ENCODE peak calls at places on chromosomes 3 and 15, in seven cellular contexts. One of them, this sample, is unnamed.

GRCh38 chr3:56379723-56380287 is 88.5 kb downstream of the ERC2 start:
- DNase-seq in HepG2: no peak
- DNase-seq in H1: no peak
- DNase-seq in GM12878: no peak
- DNase-seq in K562: no peak
- DNase-seq in SK-N-SH: peak
- DNase-seq in HCT116: no peak
- DNase-seq in this sample: no peak

GRCh38 chr3:36695769-36696137 is 68.6 kb downstream of the DCLK3 start:
- DNase-seq in HepG2: no peak
- DNase-seq in K562: no peak
- DNase-seq in H1: no peak
- DNase-seq in GM12878: no peak
- DNase-seq in HCT116: no peak
- DNase-seq in SK-N-SH: no peak
- DNase-seq in this sample: no peak

GRCh38 chr15:38991701-38992100 is 427.1 kb upstream of the RASGRP1 start:
- DNase-seq in GM12878: no peak
- DNase-seq in H1: no peak
- DNase-seq in HCT116: no peak
- DNase-seq in HepG2: no peak
- DNase-seq in SK-N-SH: no peak
- DNase-seq in K562: no peak
- DNase-seq in this sample: no peak

GRCh38 chr3:49020335-49021212 is 1.3 kb upstream of the NDUFAF3 start:
- DNase-seq in GM12878: no peak
- DNase-seq in SK-N-SH: peak
- DNase-seq in HepG2: no peak
- DNase-seq in HCT116: no peak
- DNase-seq in K562: peak
- DNase-seq in H1: no peak
- DNase-seq in this sample: no peak

GRCh38 chr3:75192065-75192658 is 472.0 kb upstream of the FRG2C start:
- DNase-seq in HCT116: peak
- DNase-seq in SK-N-SH: peak
- DNase-seq in K562: peak
- DNase-seq in H1: no peak
- DNase-seq in HepG2: peak
- DNase-seq in GM12878: no peak
- DNase-seq in this sample: peak

GRCh38 chr3:72597756-72598195 is 250.5 kb downstream of the SHQ1 start:
- DNase-seq in GM12878: no peak
- DNase-seq in H1: no peak
- DNase-seq in K562: peak
- DNase-seq in HepG2: no peak
- DNase-seq in SK-N-SH: peak
- DNase-seq in HCT116: no peak
- DNase-seq in this sample: no peak

GRCh38 chr15:92205255-92205739 is 188.4 kb upstream of the ST8SIA2 start:
- DNase-seq in HepG2: peak
- DNase-seq in HCT116: no peak
- DNase-seq in SK-N-SH: no peak
- DNase-seq in H1: no peak
- DNase-seq in GM12878: no peak
- DNase-seq in K562: no peak
- DNase-seq in this sample: no peak

GRCh38 chr3:99167016-99167415 is 265.5 kb upstream of the DCBLD2 start:
- DNase-seq in SK-N-SH: no peak
- DNase-seq in HepG2: no peak
- DNase-seq in H1: no peak
- DNase-seq in GM12878: no peak
- DNase-seq in K562: no peak
- DNase-seq in HCT116: no peak
- DNase-seq in this sample: no peak

GRCh38 chr3:129911261-129911861 is 17.9 kb upstream of the TMCC1 start:
- DNase-seq in HepG2: no peak
- DNase-seq in HCT116: no peak
- DNase-seq in SK-N-SH: no peak
- DNase-seq in H1: no peak
- DNase-seq in GM12878: no peak
- DNase-seq in K562: no peak
- DNase-seq in this sample: no peak

GRCh38 chr3:136883967-136884720 is 22.1 kb downstream of the NCK1 start:
- DNase-seq in SK-N-SH: no peak
- DNase-seq in HepG2: no peak
- DNase-seq in GM12878: no peak
- DNase-seq in HCT116: no peak
- DNase-seq in K562: no peak
- DNase-seq in H1: no peak
- DNase-seq in this sample: no peak

GRCh38 chr3:116254535-116254934 is 190.8 kb downstream of the LSAMP start:
- DNase-seq in SK-N-SH: no peak
- DNase-seq in HepG2: no peak
- DNase-seq in H1: no peak
- DNase-seq in K562: no peak
- DNase-seq in HCT116: no peak
- DNase-seq in GM12878: no peak
- DNase-seq in this sample: no peak

GRCh38 chr15:51281368-51281967 is 56.9 kb downstream of the CYP19A1 start:
- DNase-seq in HepG2: peak
- DNase-seq in H1: no peak
- DNase-seq in GM12878: no peak
- DNase-seq in HCT116: peak
- DNase-seq in K562: peak
- DNase-seq in SK-N-SH: peak
- DNase-seq in this sample: no peak

GRCh38 chr3:143525408-143525807 is 322.9 kb downstream of the SLC9A9 start:
- DNase-seq in GM12878: no peak
- DNase-seq in H1: no peak
- DNase-seq in HCT116: no peak
- DNase-seq in SK-N-SH: no peak
- DNase-seq in K562: no peak
- DNase-seq in HepG2: no peak
- DNase-seq in this sample: no peak

GRCh38 chr3:135759651-135760050 is 205.9 kb upstream of the PPP2R3A start:
- DNase-seq in HepG2: no peak
- DNase-seq in K562: no peak
- DNase-seq in SK-N-SH: no peak
- DNase-seq in H1: no peak
- DNase-seq in GM12878: no peak
- DNase-seq in HCT116: no peak
- DNase-seq in this sample: no peak

GRCh38 chr3:103685940-103686339 is 1251.1 kb downstream of the ZPLD1 start:
- DNase-seq in H1: no peak
- DNase-seq in HCT116: no peak
- DNase-seq in SK-N-SH: no peak
- DNase-seq in HepG2: no peak
- DNase-seq in GM12878: no peak
- DNase-seq in K562: no peak
- DNase-seq in this sample: no peak

GRCh38 chr3:194235160-194235559 is 99.2 kb downstream of the HES1 start:
- DNase-seq in K562: no peak
- DNase-seq in SK-N-SH: no peak
- DNase-seq in HepG2: no peak
- DNase-seq in GM12878: no peak
- DNase-seq in H1: no peak
- DNase-seq in HCT116: no peak
- DNase-seq in this sample: no peak

GRCh38 chr15:67184208-67184925 is 70.1 kb downstream of the AAGAB start:
- DNase-seq in H1: no peak
- DNase-seq in HCT116: no peak
- DNase-seq in HepG2: no peak
- DNase-seq in K562: no peak
- DNase-seq in GM12878: no peak
- DNase-seq in SK-N-SH: no peak
- DNase-seq in this sample: no peak

GRCh38 chr3:53168175-53168923 is 7.3 kb downstream of the PRKCD start:
- DNase-seq in GM12878: no peak
- DNase-seq in HepG2: no peak
- DNase-seq in HCT116: no peak
- DNase-seq in H1: no peak
- DNase-seq in K562: no peak
- DNase-seq in SK-N-SH: no peak
- DNase-seq in this sample: no peak

GRCh38 chr3:139751789-139752188 is 74.0 kb upstream of the NMNAT3 start:
- DNase-seq in K562: no peak
- DNase-seq in GM12878: no peak
- DNase-seq in HCT116: no peak
- DNase-seq in HepG2: no peak
- DNase-seq in SK-N-SH: no peak
- DNase-seq in H1: no peak
- DNase-seq in this sample: no peak

GRCh38 chr15:67322481-67322880 is 67.9 kb downstream of the IQCH start:
- DNase-seq in HCT116: no peak
- DNase-seq in K562: no peak
- DNase-seq in GM12878: no peak
- DNase-seq in SK-N-SH: no peak
- DNase-seq in H1: no peak
- DNase-seq in HepG2: no peak
- DNase-seq in this sample: no peak

GRCh38 chr15:88299502-88299901 is 43.0 kb upstream of the NTRK3 start:
- DNase-seq in H1: no peak
- DNase-seq in K562: no peak
- DNase-seq in HCT116: no peak
- DNase-seq in GM12878: no peak
- DNase-seq in HepG2: no peak
- DNase-seq in SK-N-SH: peak
- DNase-seq in this sample: no peak

DNA sequence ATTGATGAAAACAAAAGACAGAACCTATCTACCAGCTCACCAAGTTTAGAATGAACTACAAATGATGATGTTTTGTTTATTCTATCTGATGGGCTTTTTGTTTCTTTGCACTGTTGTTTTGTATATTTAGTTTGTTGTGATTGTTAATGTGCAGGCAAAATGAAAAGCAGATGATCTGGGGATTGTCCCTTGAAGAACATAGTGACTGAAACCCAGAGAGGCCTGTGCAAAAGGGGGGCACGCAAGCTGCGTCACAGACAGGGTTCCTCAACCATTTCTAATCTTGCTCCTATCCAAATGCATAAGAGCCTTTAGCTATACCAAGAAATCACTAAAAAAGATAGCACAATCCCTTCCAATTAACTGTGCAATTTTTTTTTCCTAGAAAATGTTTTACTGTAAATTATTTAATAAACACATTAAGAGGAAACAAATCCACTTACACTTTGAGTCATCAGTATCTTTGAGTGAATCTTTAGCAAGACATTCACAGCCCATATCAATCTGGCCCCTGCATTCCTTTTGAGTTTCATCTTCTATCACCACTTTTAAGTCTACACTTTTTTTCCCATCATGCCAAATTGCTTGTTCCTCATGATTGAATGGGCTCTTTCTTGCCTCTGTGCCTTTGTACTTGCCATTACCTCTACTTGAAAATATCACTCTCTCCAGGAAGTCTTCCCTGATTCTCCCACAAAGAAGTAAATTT is 220.3 kb downstream of the ATP8B4 start:
- DNase-seq in GM12878: no peak
- DNase-seq in H1: no peak
- DNase-seq in HCT116: no peak
- DNase-seq in K562: no peak
- DNase-seq in HepG2: no peak
- DNase-seq in SK-N-SH: no peak
- DNase-seq in this sample: no peak
- TF ChIP-seq SIN3A in GM12878: no peak
- TF ChIP-seq SIN3A in H1: no peak
- TF ChIP-seq SIN3A in HCT116: no peak
- TF ChIP-seq SIN3A in K562: no peak
- TF ChIP-seq SIN3A in HepG2: no peak
- TF ChIP-seq SIN3A in SK-N-SH: no peak
- TF ChIP-seq SIN3A in this sample: no peak

GRCh38 chr15:95590533-95591044 is 739.9 kb upstream of the NR2F2 start:
- DNase-seq in SK-N-SH: no peak
- DNase-seq in HepG2: no peak
- DNase-seq in GM12878: no peak
- DNase-seq in HCT116: no peak
- DNase-seq in K562: no peak
- DNase-seq in H1: no peak
- DNase-seq in this sample: no peak
- TF ChIP-seq SIN3A in SK-N-SH: no peak
- TF ChIP-seq SIN3A in HepG2: no peak
- TF ChIP-seq SIN3A in GM12878: no peak
- TF ChIP-seq SIN3A in HCT116: no peak
- TF ChIP-seq SIN3A in K562: no peak
- TF ChIP-seq SIN3A in H1: no peak
- TF ChIP-seq SIN3A in this sample: no peak

DNA sequence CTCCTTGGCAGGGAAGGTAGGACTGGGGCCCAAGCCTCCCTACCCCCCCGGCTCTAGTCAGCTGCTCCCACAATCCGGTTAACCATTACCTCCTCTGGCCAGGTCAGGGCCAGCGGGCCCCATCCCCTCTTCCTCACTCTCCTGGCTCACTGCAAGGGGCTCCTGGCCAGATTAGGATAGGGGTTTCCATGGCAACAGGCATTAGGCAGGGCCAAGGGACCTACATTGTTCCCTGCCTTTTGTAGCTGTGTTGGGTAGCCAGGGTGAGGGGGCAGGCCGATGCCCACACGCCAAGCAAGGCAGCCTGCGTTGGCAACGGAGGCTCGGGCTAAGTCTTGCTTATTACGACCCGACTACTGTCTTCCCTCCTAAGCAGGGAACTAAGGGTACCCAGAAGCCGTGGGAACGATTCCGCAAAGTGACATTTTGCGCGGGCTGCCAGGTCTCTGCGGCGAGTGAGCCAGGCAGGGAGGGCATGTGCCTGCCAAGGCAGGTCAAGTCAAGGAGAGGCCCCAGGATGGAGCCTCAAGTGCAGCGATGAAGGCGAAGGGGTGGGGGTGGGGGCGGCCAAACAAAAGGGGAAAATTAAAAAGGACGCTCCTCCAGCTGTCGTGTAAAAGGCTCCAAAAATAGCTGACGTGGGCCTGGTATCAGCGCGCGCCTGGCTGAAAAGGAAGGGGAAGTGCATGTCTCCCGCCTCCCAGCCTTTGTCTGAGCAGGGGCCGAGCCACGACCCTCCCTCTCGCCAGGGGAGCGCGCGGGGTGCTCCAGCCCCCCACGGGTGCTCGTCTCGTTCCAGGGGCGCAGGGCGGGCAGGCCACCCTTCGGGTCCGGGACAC is 919 bp downstream of the IDH2 start:
- DNase-seq in HepG2: no peak
- DNase-seq in HCT116: no peak
- DNase-seq in GM12878: no peak
- DNase-seq in H1: no peak
- DNase-seq in K562: no peak
- DNase-seq in SK-N-SH: peak
- DNase-seq in this sample: no peak
- TF ChIP-seq SIN3A in HepG2: peak
- TF ChIP-seq SIN3A in HCT116: no peak
- TF ChIP-seq SIN3A in GM12878: no peak
- TF ChIP-seq SIN3A in H1: peak
- TF ChIP-seq SIN3A in K562: no peak
- TF ChIP-seq SIN3A in SK-N-SH: no peak
- TF ChIP-seq SIN3A in this sample: no peak

DNA sequence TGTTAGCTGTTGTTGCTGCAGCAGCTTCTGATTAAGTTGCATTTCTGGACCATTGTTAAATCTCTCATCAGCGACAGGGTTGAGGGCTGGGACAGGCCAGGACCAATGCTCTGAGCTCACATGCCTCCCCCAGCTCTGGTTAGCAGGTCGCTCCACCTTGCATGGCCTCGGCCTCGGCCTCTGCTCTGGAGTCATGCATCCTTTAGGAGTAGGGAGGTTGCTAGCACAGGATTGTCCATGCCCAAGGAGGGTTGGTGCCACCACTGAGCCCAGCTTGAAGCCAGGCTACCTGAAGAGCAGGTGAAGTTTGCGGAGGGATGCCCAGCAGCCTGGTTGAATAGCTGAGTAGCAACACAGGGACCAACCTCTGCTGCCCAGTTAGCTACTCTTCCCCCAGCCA is 11.2 kb upstream of the CPNE9 start:
- DNase-seq in H1: no peak
- DNase-seq in K562: no peak
- DNase-seq in HepG2: no peak
- DNase-seq in GM12878: no peak
- DNase-seq in HCT116: no peak
- DNase-seq in SK-N-SH: no peak
- DNase-seq in this sample: no peak
- TF ChIP-seq SIN3A in H1: no peak
- TF ChIP-seq SIN3A in K562: no peak
- TF ChIP-seq SIN3A in HepG2: no peak
- TF ChIP-seq SIN3A in GM12878: no peak
- TF ChIP-seq SIN3A in HCT116: no peak
- TF ChIP-seq SIN3A in SK-N-SH: no peak
- TF ChIP-seq SIN3A in this sample: no peak